ENCODE peak calls at places on chromosome 5, in ten cellular contexts. O is spleen, F is tibial nerve, R is pancreas, X is upper lobe of right lung, M is Caco-2, G is psoas muscle, U is stomach, Z is right lobe of liver, N is IMR-90. J is an unnamed sample. For H3K27me3, the result is how much of the 10 kb centered on the place peaks cover.

GRCh38 chr5:98986556-98986955 is 57.7 kb upstream of the CHD1 start:
- DNase-seq in X (no peak), Z (no peak), O (no peak), M (no peak), F (no peak), G (no peak), U (no peak), R (no peak), N (no peak), J (no peak)

GRCh38 chr5:168372351-168372946 is 81.0 kb downstream of the WWC1 start:
- DNase-seq in O (no peak), X (no peak), G (no peak), U (no peak), F (no peak), N (no peak), Z (no peak), M (no peak), R (no peak), J (no peak)

GRCh38 chr5:67887648-67888047 is 327.9 kb upstream of the PIK3R1 start:
- DNase-seq in G (no peak), M (no peak), Z (no peak), F (no peak), U (no peak), N (no peak), R (no peak), O (no peak), X (no peak), J (no peak)

GRCh38 chr5:115626444-115626823 is 598 bp upstream of the TMED7 start:
- DNase-seq in G (no peak), U (no peak), Z (no peak), R (no peak), X (no peak), N (peak), M (no peak), O (no peak), F (no peak), J (no peak)

GRCh38 chr5:94613583-94613982 is 4.8 kb downstream of the KIAA0825 start:
- DNase-seq in R (no peak), Z (no peak), F (no peak), O (no peak), M (peak), G (no peak), X (no peak), N (peak), U (no peak), J (peak)

GRCh38 chr5:12870870-12871539 is 966.8 kb upstream of the CTNND2 start:
- DNase-seq in F (no peak), R (no peak), Z (no peak), G (no peak), N (no peak), O (no peak), X (no peak), U (no peak), M (no peak), J (no peak)

GRCh38 chr5:117131048-117131679 is 556.5 kb upstream of the SEMA6A start:
- DNase-seq in X (no peak), N (no peak), U (no peak), M (no peak), R (no peak), O (no peak), G (no peak), F (no peak), Z (no peak), J (no peak)

GRCh38 chr5:126138475-126139005 is 284.7 kb upstream of the GRAMD2B start:
- DNase-seq in M (no peak), Z (no peak), U (no peak), F (no peak), G (no peak), R (no peak), O (no peak), N (peak), X (no peak), J (no peak)

GRCh38 chr5:76608833-76609232 is 14.4 kb downstream of the F2RL2 start:
- DNase-seq in G (no peak), N (peak), F (no peak), X (no peak), Z (no peak), U (no peak), R (no peak), M (no peak), O (no peak), J (no peak)

GRCh38 chr5:172740483-172741205 is 30.4 kb downstream of the DUSP1 start:
- DNase-seq in R (no peak), Z (no peak), F (no peak), N (peak), G (peak), O (no peak), U (no peak), X (peak), M (no peak), J (no peak)

GRCh38 chr5:118311103-118311502 is 677.2 kb downstream of the DTWD2 start:
- DNase-seq in F (no peak), O (no peak), X (no peak), M (no peak), U (no peak), Z (no peak), G (no peak), R (no peak), N (no peak), J (no peak)

GRCh38 chr5:94849821-94850736 is 231.6 kb downstream of the SLF1 start:
- DNase-seq in O (no peak), F (no peak), N (peak), R (no peak), M (peak), G (no peak), U (no peak), Z (no peak), X (no peak), J (no peak)

GRCh38 chr5:112228672-112229071 is 190.4 kb downstream of the EPB41L4A start:
- DNase-seq in M (peak), X (peak), R (peak), O (no peak), N (peak), G (peak), F (peak), Z (peak), U (peak), J (peak)

GRCh38 chr5:129904102-129904666 is at the start of gene CHSY3:
- DNase-seq in M (peak), U (peak), X (peak), G (peak), O (peak), F (peak), N (peak), R (peak), Z (peak), J (peak)

GRCh38 chr5:172235827-172236749 is 42.1 kb downstream of the EFCAB9 start:
- DNase-seq in F (no peak), R (no peak), O (no peak), N (peak), X (no peak), M (no peak), U (peak), G (no peak), Z (no peak), J (no peak)

GRCh38 chr5:72021651-72022357 is 85.5 kb upstream of the MAP1B start:
- DNase-seq in X (no peak), Z (no peak), R (no peak), N (no peak), G (no peak), M (no peak), F (no peak), U (no peak), O (no peak), J (no peak)

GRCh38 chr5:137758719-137759312 is 4.7 kb upstream of the HNRNPA0 start:
- DNase-seq in O (no peak), G (no peak), U (no peak), X (no peak), Z (no peak), N (no peak), M (no peak), R (no peak), F (no peak), J (no peak)

GRCh38 chr5:151757233-151758140 is 944 bp downstream of the ATOX1 start:
- DNase-seq in U (no peak), G (no peak), R (no peak), N (no peak), M (peak), O (no peak), X (no peak), Z (no peak), F (no peak), J (peak)

GRCh38 chr5:45262061-45262590 is 434.1 kb downstream of the HCN1 start:
- DNase-seq in F (no peak), G (no peak), M (no peak), X (no peak), R (peak), Z (no peak), U (no peak), O (peak), N (no peak), J (peak)

GRCh38 chr5:14268236-14268701 is 125.1 kb downstream of the TRIO start:
- DNase-seq in N (peak), U (no peak), M (peak), Z (no peak), R (no peak), X (no peak), O (no peak), G (peak), F (no peak), J (no peak)

GRCh38 chr5:64213568-64213967 is 47.9 kb downstream of the RNF180 start:
- DNase-seq in G (no peak), N (no peak), R (no peak), O (no peak), X (no peak), U (no peak), F (no peak), M (no peak), Z (no peak), J (no peak)

GRCh38 chr5:64210866-64211265 is 45.2 kb downstream of the RNF180 start:
- DNase-seq in X (no peak), U (no peak), G (no peak), O (no peak), M (no peak), R (no peak), Z (no peak), F (no peak), N (peak), J (no peak)

GRCh38 chr5:64209353-64209752 is 43.7 kb downstream of the RNF180 start:
- DNase-seq in O (no peak), G (no peak), R (no peak), U (no peak), X (no peak), Z (no peak), F (no peak), N (no peak), M (no peak), J (no peak)

GRCh38 chr5:64206653-64207052 is 41.0 kb downstream of the RNF180 start:
- DNase-seq in G (no peak), Z (no peak), R (no peak), N (no peak), O (no peak), X (no peak), M (no peak), F (no peak), U (no peak), J (no peak)

GRCh38 chr5:64207978-64208377 is 42.3 kb downstream of the RNF180 start:
- DNase-seq in F (no peak), Z (no peak), O (no peak), N (peak), X (no peak), M (no peak), R (no peak), U (no peak), G (no peak), J (no peak)
- TF ChIP-seq CTCF in F (no peak), Z (peak), O (no peak), N (peak), X (peak), M (no peak), R (no peak), U (no peak), G (peak), J (peak)

GRCh38 chr5:139278540-139279274 is 14.8 kb upstream of the MATR3 start:
- DNase-seq in R (no peak), X (no peak), U (no peak), N (no peak), O (no peak), F (no peak), G (no peak), Z (no peak), M (no peak), J (no peak)

GRCh38 chr5:139276426-139276825 is 17.1 kb upstream of the MATR3 start:
- DNase-seq in U (no peak), O (no peak), R (no peak), X (no peak), M (no peak), G (no peak), F (no peak), N (no peak), Z (no peak), J (no peak)

GRCh38 chr5:139275536-139276297 is 17.8 kb upstream of the MATR3 start:
- DNase-seq in Z (no peak), N (no peak), O (no peak), M (no peak), R (no peak), F (no peak), U (no peak), G (no peak), X (no peak), J (no peak)

GRCh38 chr5:139273572-139274264 is 19.8 kb upstream of the MATR3 start:
- DNase-seq in N (peak), R (peak), F (peak), G (peak), Z (peak), X (peak), O (peak), M (peak), U (peak), J (peak)

DNA sequence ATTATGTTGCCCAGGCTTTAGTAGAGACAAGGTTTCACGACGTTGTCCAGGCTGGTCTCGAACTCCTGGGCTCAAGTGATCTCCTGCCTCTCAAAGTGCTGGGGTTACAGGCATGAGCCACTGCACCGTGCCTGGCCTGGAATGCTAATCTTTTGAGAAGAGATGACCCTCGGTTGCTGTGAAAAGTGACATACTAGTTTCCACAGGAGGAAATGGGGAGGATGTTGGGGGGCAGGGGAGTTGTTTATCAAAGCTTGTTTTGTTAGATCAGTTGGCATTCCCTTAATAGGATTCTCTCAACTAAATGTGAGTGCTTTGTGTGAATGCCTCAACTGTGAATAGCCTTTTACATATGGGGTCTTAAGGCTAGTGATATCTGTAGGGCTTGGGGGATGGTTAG is 16.4 kb upstream of the MATR3 start:
- DNase-seq in R (no peak), Z (no peak), N (no peak), X (no peak), O (no peak), U (no peak), G (no peak), M (no peak), F (no peak), J (no peak)
- H3K4me3 ChIP-seq in R (no peak), Z (no peak), N (no peak), X (no peak), O (no peak), U (no peak), G (peak), M (no peak), F (no peak), J (no peak)

DNA sequence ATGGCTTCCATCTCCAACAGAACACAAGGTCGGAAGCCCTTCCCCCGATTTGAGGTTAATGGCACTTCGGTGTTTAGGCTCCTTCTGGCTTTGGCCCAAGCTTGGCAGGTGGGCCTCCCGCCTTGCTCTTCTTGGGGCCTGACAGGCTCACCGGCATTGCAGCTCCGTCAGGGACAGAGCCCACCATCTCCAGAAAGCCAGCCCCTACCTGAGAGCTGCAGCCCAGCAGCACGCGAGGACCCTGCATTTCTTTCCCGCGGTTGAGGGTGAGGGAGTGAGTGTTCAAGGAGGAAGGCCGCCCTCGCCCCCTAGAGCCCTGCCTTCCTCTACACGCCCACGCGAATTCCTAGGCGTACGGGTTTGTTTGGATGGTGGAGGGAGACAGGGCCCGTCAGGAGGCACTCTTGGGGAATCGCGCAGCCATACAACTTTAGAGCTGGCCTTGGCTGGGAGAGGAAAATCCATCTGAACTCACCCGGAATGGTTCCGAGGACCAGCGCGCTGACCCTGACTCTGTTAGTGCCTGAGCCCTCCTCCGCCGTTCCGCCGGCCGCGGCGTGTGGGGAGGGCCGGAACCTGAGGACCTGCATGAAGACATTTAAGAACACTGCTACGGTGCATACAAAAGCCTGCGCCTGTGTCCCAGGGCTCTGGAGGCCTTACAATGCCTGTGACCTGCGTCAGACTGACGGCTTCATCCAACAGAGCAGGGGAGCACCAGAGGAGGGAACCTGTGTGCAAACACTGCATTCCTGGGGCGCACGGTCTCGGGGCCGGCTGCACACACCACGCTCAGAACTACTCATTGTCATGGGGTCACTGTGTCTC is 73.8 kb downstream of the MRPL36 start:
- DNase-seq in X (peak), F (no peak), O (no peak), M (no peak), R (no peak), N (no peak), Z (no peak), G (no peak), U (peak), J (peak)
- H3K27me3 ChIP-seq in X (under half), F (under half), O (under half), M (under half), R (under half), N (under half), Z (under half), G (under half), U (half or more), J (under half)

GRCh38 chr5:150529147-150529546 is 21.2 kb downstream of the NDST1 start:
- DNase-seq in G (no peak), M (no peak), X (no peak), Z (no peak), U (no peak), N (no peak), O (no peak), F (no peak), R (no peak), J (no peak)

GRCh38 chr5:150527808-150528207 is 19.9 kb downstream of the NDST1 start:
- DNase-seq in G (no peak), F (no peak), N (no peak), Z (no peak), M (no peak), U (no peak), X (no peak), O (no peak), R (no peak), J (no peak)

GRCh38 chr5:150530423-150530822 is 22.5 kb downstream of the NDST1 start:
- DNase-seq in R (no peak), N (no peak), O (no peak), Z (no peak), F (no peak), M (no peak), X (no peak), G (no peak), U (no peak), J (no peak)

GRCh38 chr5:150530992-150531588 is 23.2 kb downstream of the NDST1 start:
- DNase-seq in U (no peak), X (no peak), Z (no peak), N (no peak), G (no peak), O (no peak), R (no peak), F (no peak), M (no peak), J (no peak)

GRCh38 chr5:150529555-150529954 is 21.6 kb downstream of the NDST1 start:
- DNase-seq in O (no peak), U (no peak), R (no peak), G (no peak), Z (no peak), F (no peak), X (no peak), N (no peak), M (no peak), J (no peak)
- TF ChIP-seq CTCF in O (no peak), U (no peak), R (no peak), G (no peak), Z (no peak), F (no peak), X (no peak), N (no peak), M (no peak), J (no peak)

GRCh38 chr5:147782053-147783028 is at the start of gene JAKMIP2:
- DNase-seq in Z (peak), U (peak), G (peak), F (peak), O (peak), N (peak), M (peak), R (peak), X (peak), J (peak)
- H3K4me3 ChIP-seq in Z (no peak), U (peak), G (no peak), F (peak), O (peak), N (no peak), M (peak), R (no peak), X (peak), J (peak)

GRCh38 chr5:43483210-43484048 is at the start of gene TMEM267:
- DNase-seq in U (peak), Z (peak), F (peak), R (peak), O (peak), X (peak), N (peak), G (peak), M (peak), J (peak)
- H3K27me3 ChIP-seq in U (under half), Z (under half), F (under half), R (under half), O (under half), X (under half), N (under half), G (under half), M (under half), J (under half)

DNA sequence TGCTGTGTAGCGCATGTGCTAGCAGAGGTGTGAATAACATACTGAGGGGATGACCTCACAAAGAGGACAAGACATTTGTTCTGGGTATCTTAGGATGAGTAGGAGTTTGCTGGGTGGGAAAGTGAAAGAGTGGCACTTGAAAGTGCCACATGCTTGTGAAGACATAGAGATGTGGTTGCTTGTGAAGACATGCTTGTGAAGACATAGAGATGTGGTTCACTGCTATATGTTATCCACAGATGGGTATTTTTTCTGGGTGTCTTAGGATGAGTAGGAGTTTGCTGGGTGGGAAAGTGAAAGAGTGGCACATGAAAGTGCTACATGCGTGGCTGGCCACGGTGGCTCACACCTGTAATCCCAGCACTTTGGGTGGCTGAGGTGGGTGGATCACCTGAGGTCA is 63.6 kb downstream of the MAST4 start:
- DNase-seq in Z (no peak), F (no peak), R (no peak), X (no peak), U (no peak), N (no peak), O (no peak), G (no peak), M (no peak), J (no peak)
- TF ChIP-seq CTCF in Z (no peak), F (no peak), R (no peak), X (no peak), U (no peak), N (no peak), O (no peak), G (no peak), M (no peak), J (no peak)

GRCh38 chr5:73912755-73913365 is 286.9 kb downstream of the ARHGEF28 start:
- DNase-seq in G (no peak), Z (no peak), M (no peak), N (peak), R (no peak), U (no peak), O (no peak), F (no peak), X (no peak), J (no peak)
- H3K4me3 ChIP-seq in G (no peak), Z (no peak), M (no peak), N (no peak), R (no peak), U (no peak), O (no peak), F (no peak), X (no peak), J (no peak)

J was measured in testis.